ENCODE peak calls at places on chromosomes 11 and 22, in four cellular contexts. E is K562, N is GM12878, Z is SK-N-SH. S is an unnamed sample.

GRCh38 chr11:113184498-113184897 is 129.9 kb upstream of the TTC12 start:
- DNase-seq in E (no peak), Z (no peak), N (no peak), S (peak)

GRCh38 chr11:21866781-21867180 is 326.1 kb upstream of the ANO5 start:
- DNase-seq in E (no peak), N (no peak), Z (no peak), S (no peak)

GRCh38 chr11:34302046-34302921 is 55.5 kb downstream of the ABTB2 start:
- DNase-seq in Z (no peak), N (peak), E (no peak), S (no peak)

GRCh38 chr22:38957046-38957770 is at the start of gene APOBEC3A:
- DNase-seq in E (no peak), N (no peak), Z (no peak), S (no peak)

GRCh38 chr11:35103366-35104194 is 35.4 kb upstream of the CD44 start:
- DNase-seq in Z (no peak), E (no peak), N (no peak), S (no peak)

GRCh38 chr22:27788889-27789288 is 12.7 kb downstream of the MN1 start:
- DNase-seq in N (no peak), E (no peak), Z (no peak), S (no peak)

GRCh38 chr11:112012877-112013276 is 12.3 kb upstream of the DLAT start:
- DNase-seq in Z (no peak), E (peak), N (no peak), S (peak)

GRCh38 chr11:124882339-124883071 is 15.2 kb downstream of the ROBO4 start:
- DNase-seq in E (no peak), N (no peak), Z (no peak), S (peak)

GRCh38 chr11:94557992-94558391 is 9.2 kb upstream of the PIWIL4 start:
- DNase-seq in E (no peak), Z (no peak), N (no peak), S (no peak)

GRCh38 chr22:47373648-47374272 is 611.3 kb downstream of the TBC1D22A start:
- DNase-seq in E (no peak), Z (no peak), N (no peak), S (no peak)

GRCh38 chr11:35272391-35272821 is 133.4 kb downstream of the CD44 start:
- DNase-seq in Z (no peak), N (peak), E (no peak), S (no peak)

GRCh38 chr11:9855579-9856260 is 191.8 kb downstream of the SWAP70 start:
- DNase-seq in Z (no peak), E (no peak), N (peak), S (no peak)

GRCh38 chr11:125443767-125444311 is 52.2 kb downstream of the FEZ1 start:
- DNase-seq in Z (no peak), N (no peak), E (no peak), S (no peak)

GRCh38 chr11:124717421-124717785 is 22.3 kb upstream of the NRGN start:
- DNase-seq in N (no peak), Z (no peak), E (no peak), S (no peak)

GRCh38 chr11:97019754-97020153 is 629.9 kb downstream of the JRKL start:
- DNase-seq in N (no peak), Z (no peak), E (no peak), S (no peak)

GRCh38 chr22:33139937-33140336 is 81.8 kb upstream of the SYN3 start:
- DNase-seq in E (no peak), Z (no peak), N (no peak), S (no peak)

GRCh38 chr11:79232346-79232745 is 208.5 kb downstream of the TENM4 start:
- DNase-seq in N (no peak), E (no peak), Z (peak), S (no peak)
- TF ChIP-seq NFIC in N (no peak), E (no peak), Z (no peak), S (no peak)

GRCh38 chr22:35253946-35254345 is 3.3 kb upstream of the HMGXB4 start:
- DNase-seq in N (no peak), Z (no peak), E (no peak), S (no peak)

GRCh38 chr22:35257002-35257320 is 332 bp upstream of the HMGXB4 start:
- DNase-seq in E (no peak), N (no peak), Z (peak), S (no peak)

GRCh38 chr22:35257321-35258143 is at the start of gene HMGXB4:
- DNase-seq in E (peak), Z (peak), N (peak), S (peak)

DNA sequence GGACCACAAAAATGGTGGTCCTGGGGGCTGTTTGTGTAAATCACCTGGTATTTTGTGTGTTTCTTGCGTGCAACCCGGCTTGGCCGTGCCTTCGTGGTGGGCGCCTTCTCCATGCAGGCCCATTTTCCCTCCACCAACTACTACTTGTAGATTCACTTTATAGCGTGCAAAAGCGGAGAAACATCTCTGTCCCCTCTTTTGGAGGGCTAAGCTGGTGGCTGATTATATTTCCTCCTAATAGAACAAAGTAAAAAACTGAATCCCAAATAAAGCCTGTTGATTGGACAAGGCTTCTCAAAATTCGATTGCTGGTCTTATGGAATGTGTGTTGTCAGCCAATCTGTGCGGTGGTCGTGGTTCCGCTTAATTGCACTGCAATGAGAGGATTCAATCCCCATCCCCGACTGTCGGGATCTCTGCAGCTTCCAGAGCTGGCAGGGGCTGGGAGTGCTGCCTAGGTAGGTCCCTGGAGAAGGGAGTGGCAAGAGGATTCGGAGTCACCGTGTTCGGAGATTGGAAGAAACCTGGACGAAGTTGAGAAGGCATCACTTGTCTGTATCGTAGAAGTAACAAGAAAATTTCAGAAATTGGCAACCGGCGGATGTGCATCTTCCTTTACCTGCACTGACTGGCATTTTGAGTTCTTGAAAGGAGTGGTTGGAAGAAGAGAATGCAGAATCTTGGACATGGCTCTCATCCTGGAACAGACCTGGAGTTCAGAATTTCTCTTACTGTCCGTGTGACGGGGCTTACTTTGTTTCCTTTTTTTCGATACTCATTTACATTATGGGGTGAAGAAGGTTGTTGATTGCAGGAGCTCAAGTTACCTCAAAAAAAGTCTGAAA is 1.1 kb downstream of the HMGXB4 start:
- DNase-seq in N (no peak), Z (peak), E (peak), S (no peak)
- TF ChIP-seq NFIC in N (no peak), Z (no peak), E (no peak), S (no peak)

DNA sequence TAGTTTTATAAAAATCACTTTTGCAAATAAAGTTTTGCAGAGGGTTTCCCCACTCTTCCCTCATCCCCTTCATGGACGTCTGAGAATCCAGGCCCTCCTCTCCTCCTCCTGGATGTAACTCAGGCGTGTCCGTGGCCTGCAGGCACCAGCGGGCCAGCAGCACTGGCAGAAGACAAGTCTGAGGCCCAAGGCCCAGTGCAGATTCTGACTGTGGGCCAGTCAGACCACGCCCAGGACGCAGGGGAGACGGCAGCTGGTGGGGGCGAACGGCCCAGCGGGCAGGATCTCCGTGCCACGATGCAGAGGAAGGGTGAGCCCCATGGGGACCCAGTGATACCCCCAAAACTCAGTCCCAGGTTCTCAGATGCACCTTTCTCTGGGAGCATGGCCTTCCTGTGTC is 14.3 kb downstream of the TUB start:
- DNase-seq in E (no peak), N (no peak), Z (no peak), S (no peak)
- TF ChIP-seq NFIC in E (no peak), N (no peak), Z (no peak), S (no peak)

GRCh38 chr11:76803811-76804600 is 20.9 kb downstream of the TSKU start:
- DNase-seq in N (no peak), E (no peak), Z (no peak), S (no peak)
- TF ChIP-seq NFIC in N (no peak), E (no peak), Z (no peak), S (no peak)

DNA sequence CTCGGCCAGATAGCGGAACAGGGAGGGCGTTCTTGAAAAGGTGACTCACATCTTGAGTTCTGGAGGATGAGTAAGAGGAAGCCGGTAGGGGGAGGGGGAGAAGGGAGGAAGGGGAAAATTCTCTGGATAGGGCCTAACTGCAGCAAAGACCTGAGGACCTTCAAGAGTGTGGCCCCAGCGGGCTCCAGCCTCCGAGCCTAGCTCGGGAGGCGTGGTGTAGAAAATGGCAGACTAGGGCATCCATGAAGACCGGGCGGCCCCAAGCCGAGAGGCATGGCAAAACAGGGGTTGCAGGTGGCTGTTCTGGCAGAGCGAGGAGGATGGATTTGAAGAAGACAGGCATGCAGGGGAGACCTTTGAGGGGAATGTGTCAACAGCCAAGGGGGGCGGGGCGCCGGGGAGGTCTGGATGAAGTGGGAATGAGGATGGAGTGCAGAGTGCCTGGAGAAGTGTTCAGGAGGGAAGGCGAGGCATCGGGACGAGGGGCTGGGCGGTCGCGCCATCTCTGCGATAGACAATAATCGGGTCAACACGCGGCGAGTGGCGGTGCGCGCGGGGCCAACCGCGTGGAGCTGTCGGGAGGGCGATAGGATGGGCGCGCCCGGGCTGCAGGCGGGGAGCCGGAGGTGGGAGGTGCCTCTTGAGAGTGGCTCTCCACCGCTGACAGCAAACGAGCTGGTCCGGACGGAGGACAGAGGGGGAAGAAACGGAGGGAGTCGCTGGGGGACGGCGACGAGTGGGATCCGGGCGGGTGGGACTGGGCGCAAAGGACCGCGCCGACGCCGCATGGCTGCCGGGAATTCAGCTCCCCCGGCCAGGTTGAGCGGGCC is 40.0 kb upstream of the CREB3L1 start:
- DNase-seq in E (peak), N (no peak), Z (peak), S (no peak)
- TF ChIP-seq NFIC in E (peak), N (no peak), Z (no peak), S (no peak)

DNA sequence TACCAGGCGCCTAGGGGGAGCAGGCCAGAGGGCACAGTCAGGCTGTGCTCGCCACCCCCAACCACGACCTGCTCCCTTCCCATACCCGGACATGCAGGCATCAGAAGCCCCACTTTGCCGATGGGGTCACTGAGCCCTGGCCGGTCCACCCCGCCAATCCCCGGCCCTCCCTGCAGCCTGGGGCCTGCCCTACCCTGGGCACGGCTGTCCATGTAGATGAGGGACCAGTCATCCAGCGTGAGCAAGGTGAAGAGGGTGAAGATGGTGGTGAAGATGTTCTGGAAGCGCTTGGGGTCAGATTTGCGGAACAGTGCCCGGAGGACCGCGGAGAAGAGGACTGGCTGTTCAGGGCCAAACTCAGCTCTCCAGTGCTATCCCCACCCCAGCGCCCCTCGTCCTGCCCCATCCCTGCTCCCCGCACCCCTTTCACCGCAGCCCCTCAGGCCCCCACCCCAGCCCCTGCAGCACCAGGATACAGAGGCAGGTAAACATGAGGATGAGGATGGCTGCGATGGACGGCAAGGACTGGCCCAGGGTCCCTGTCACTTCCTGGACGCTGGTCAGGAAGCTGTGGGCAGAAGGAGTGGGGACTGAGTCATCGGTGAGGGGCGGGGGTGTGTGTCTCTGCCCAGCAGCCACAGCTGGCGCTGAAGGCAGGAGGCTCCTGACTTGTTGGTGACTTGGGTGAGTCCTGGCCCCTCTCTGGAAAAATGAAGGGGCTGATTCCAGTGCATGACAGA is 5.5 kb downstream of the CATSPER1 start:
- DNase-seq in N (no peak), Z (no peak), E (peak), S (no peak)
- TF ChIP-seq NFIC in N (no peak), Z (peak), E (no peak), S (no peak)

DNA sequence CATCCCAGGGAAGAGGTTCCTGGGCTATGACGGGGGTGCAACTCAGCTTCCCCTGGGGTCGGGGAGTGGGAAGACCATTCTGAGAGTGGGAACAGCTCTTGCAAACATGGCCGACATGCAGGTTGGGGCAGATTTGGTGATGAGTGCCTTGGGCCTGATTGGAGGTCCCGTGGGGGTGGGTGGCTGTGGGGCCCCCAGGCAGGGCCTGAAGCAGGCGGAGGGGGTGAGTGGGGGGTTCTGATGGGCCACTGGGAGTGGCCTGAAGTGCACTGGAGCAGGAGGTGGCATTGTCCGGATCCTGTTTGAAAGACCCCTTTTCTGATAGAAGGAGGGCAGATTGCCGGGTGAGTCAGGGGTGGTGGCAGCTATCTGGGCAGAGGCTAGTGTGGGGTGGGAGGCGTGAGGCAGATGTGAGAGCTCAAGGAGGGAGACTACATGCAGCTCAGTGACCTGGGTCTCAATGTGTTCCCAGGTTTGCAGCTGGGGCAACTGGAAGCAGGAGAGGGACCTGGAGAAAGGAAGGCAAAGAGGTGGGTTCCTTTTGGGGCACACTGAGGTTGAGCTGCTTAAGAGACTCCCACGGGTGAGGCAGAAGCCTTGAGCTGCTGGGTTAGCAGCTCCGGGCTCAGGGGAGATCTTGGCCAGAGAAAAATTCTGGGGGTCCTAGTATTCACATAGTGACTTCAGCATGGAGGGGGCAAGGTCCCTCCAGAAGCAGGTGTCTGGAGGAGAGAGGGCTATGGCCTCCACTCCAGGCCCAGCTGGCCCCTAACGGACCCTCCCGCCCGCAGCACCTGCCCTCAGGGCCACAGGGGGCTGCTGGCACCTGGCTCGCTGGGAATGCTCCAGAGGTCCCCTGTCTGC is 15.2 kb downstream of the MYEOV start:
- DNase-seq in Z (peak), N (no peak), E (no peak), S (no peak)
- TF ChIP-seq NFIC in Z (no peak), N (no peak), E (no peak), S (no peak)

GRCh38 chr11:27444801-27445215 is 27.8 kb downstream of the LGR4 start:
- DNase-seq in N (no peak), E (no peak), Z (no peak), S (peak)
- TF ChIP-seq NFIC in N (no peak), E (no peak), Z (no peak), S (no peak)